ENCODE peak calls at places on chromosomes 16 and 17, in nine cellular contexts. Z is neural progenitor cell, W is PC-3, N is HCT116, C is MM.1S, D is hepatocyte, Q is SK-N-SH, O is GM23338, Y is GM23248. V is an unnamed sample.

GRCh38 chr17:17729620-17730249 is 48.5 kb downstream of the RAI1 start:
- DNase-seq in Z (peak; percentile 59), C (peak; percentile 56), Q (peak; percentile 73), O (peak; percentile 81), D (peak; percentile 70), Y (no peak), N (peak; percentile 19), W (peak; percentile 76), V (peak; percentile 71)

GRCh38 chr17:44024271-44024663 is 9.5 kb upstream of the TMEM101 start:
- DNase-seq in Y (no peak), Z (no peak), W (no peak), Q (peak; percentile 68), N (no peak), O (no peak), C (no peak), D (no peak), V (no peak)

GRCh38 chr17:28760987-28761562 is 17.3 kb downstream of the TRAF4 start:
- DNase-seq in Q (no peak), Z (peak; percentile 64), O (peak; percentile 89), D (no peak), Y (peak; percentile 78), C (no peak), N (no peak), W (peak; percentile 63), V (no peak)

GRCh38 chr17:51203838-51204237 is 37.6 kb downstream of the NME2 start:
- DNase-seq in N (no peak), Z (no peak), C (no peak), O (no peak), Y (no peak), W (no peak), D (no peak), Q (no peak), V (no peak)

GRCh38 chr17:13346996-13347762 is 254.6 kb downstream of the HS3ST3A1 start:
- DNase-seq in D (peak; percentile 68), C (no peak), Z (no peak), Y (peak; percentile 98), Q (no peak), N (peak; percentile 87), O (no peak), W (peak; percentile 91), V (no peak)

GRCh38 chr16:63530208-63530607 is 1494.0 kb upstream of the CDH8 start:
- DNase-seq in O (peak; percentile 12), N (no peak), Q (no peak), Z (peak; percentile 11), C (no peak), W (no peak), D (peak; percentile 3), Y (no peak), V (no peak)

GRCh38 chr17:72640415-72641165 is 451.9 kb downstream of the SLC39A11 start:
- DNase-seq in Q (no peak), C (no peak), D (no peak), Z (no peak), W (peak; percentile 70), Y (no peak), N (no peak), O (peak; percentile 31), V (no peak)

GRCh38 chr16:79217375-79218011 is 383.0 kb downstream of the MAF start:
- DNase-seq in N (no peak), C (peak; percentile 38), W (no peak), O (no peak), Q (no peak), Y (no peak), D (no peak), Z (no peak), V (no peak)

GRCh38 chr17:29163563-29163962 is 16.6 kb downstream of the MYO18A start:
- DNase-seq in Z (no peak), Q (peak; percentile 13), O (no peak), C (no peak), D (peak; percentile 26), W (no peak), Y (peak; percentile 56), N (no peak), V (no peak)

GRCh38 chr16:87448866-87449265 is 44.0 kb downstream of the ZCCHC14 start:
- DNase-seq in O (no peak), W (no peak), C (no peak), Y (no peak), Z (no peak), N (no peak), Q (no peak), D (no peak), V (no peak)

GRCh38 chr16:66382171-66382965 is 15.9 kb downstream of the CDH5 start:
- DNase-seq in N (no peak), Z (no peak), O (no peak), C (no peak), D (no peak), Q (no peak), Y (peak; percentile 40), W (peak; percentile 85), V (no peak)

GRCh38 chr17:29565643-29566472 is 979 bp downstream of the ABHD15 start:
- DNase-seq in Y (peak; percentile 27), N (peak; percentile 22), W (no peak), C (peak; percentile 76), D (peak; percentile 58), Z (peak; percentile 78), Q (peak; percentile 64), O (peak; percentile 82), V (peak; percentile 57)

GRCh38 chr17:77325826-77326581 is 185.2 kb downstream of the SEC14L1 start:
- DNase-seq in N (no peak), C (no peak), O (no peak), Q (no peak), D (peak; percentile 9), Y (peak; percentile 70), Z (no peak), W (no peak), V (peak; percentile 69)

GRCh38 chr16:85471469-85472431 is 141.4 kb upstream of the GSE1 start:
- DNase-seq in W (peak; percentile 80), Q (no peak), C (no peak), Z (no peak), N (no peak), Y (no peak), O (no peak), D (peak; percentile 30), V (peak; percentile 31)

GRCh38 chr17:19762515-19762961 is 14.4 kb upstream of the ALDH3A1 start:
- DNase-seq in N (no peak), Z (peak; percentile 84), O (peak; percentile 92), Y (peak; percentile 89), Q (peak; percentile 92), D (peak; percentile 84), W (peak; percentile 75), C (peak; percentile 51), V (peak; percentile 75)

GRCh38 chr17:27380551-27380950 is 75.7 kb upstream of the KSR1 start:
- DNase-seq in D (no peak), Q (no peak), O (no peak), N (no peak), W (no peak), Z (no peak), C (no peak), Y (no peak), V (no peak)

GRCh38 chr16:81473969-81474959 is 29.7 kb downstream of the CMIP start:
- DNase-seq in Z (no peak), W (no peak), O (no peak), C (no peak), D (no peak), N (no peak), Y (no peak), Q (no peak), V (no peak)
- H3K4me3 ChIP-seq in Z (no peak overlapping the region), W (no peak overlapping the region), O (no peak overlapping the region), C (no peak overlapping the region), D (no peak overlapping the region), N (no peak overlapping the region), Y (no peak overlapping the region), Q (no peak overlapping the region), V (no peak overlapping the region)

GRCh38 chr17:81580481-81580880 is 28.3 kb upstream of the FAAP100 start:
- DNase-seq in D (no peak), Y (no peak), Q (no peak), Z (no peak), O (no peak), W (no peak), C (no peak), N (no peak), V (no peak)
- H3K4me1 ChIP-seq in D (peaks cover 16% of the 10 kb centered on the region), Y (peaks cover 60% of the 10 kb centered on the region), Q (peaks cover 4% of the 10 kb centered on the region), Z (no peaks in the 10 kb centered on the region), O (no peaks in the 10 kb centered on the region), W (peaks cover 59% of the 10 kb centered on the region), C (no peaks in the 10 kb centered on the region), N (peaks cover 42% of the 10 kb centered on the region), V (no peaks in the 10 kb centered on the region)

GRCh38 chr16:57374067-57374534 is 1.8 kb downstream of the CX3CL1 start:
- DNase-seq in Z (no peak), O (no peak), Y (peak; percentile 49), W (no peak), N (no peak), C (no peak), Q (no peak), D (no peak), V (no peak)

GRCh38 chr16:57373117-57373947 is 1.0 kb downstream of the CX3CL1 start:
- DNase-seq in Q (no peak), W (no peak), C (no peak), O (no peak), N (no peak), D (no peak), Z (peak; percentile 13), Y (no peak), V (no peak)

GRCh38 chr16:57367111-57367752 is 5.1 kb upstream of the CX3CL1 start:
- DNase-seq in Z (no peak), O (no peak), Q (no peak), W (peak; percentile 70), D (no peak), N (no peak), Y (peak; percentile 54), C (no peak), V (no peak)

GRCh38 chr16:57372372-57373116 is at the start of gene CX3CL1:
- DNase-seq in Y (peak; percentile 61), W (no peak), O (peak; percentile 81), D (peak; percentile 88), Q (peak; percentile 92), Z (peak; percentile 93), C (no peak), N (no peak), V (no peak)

DNA sequence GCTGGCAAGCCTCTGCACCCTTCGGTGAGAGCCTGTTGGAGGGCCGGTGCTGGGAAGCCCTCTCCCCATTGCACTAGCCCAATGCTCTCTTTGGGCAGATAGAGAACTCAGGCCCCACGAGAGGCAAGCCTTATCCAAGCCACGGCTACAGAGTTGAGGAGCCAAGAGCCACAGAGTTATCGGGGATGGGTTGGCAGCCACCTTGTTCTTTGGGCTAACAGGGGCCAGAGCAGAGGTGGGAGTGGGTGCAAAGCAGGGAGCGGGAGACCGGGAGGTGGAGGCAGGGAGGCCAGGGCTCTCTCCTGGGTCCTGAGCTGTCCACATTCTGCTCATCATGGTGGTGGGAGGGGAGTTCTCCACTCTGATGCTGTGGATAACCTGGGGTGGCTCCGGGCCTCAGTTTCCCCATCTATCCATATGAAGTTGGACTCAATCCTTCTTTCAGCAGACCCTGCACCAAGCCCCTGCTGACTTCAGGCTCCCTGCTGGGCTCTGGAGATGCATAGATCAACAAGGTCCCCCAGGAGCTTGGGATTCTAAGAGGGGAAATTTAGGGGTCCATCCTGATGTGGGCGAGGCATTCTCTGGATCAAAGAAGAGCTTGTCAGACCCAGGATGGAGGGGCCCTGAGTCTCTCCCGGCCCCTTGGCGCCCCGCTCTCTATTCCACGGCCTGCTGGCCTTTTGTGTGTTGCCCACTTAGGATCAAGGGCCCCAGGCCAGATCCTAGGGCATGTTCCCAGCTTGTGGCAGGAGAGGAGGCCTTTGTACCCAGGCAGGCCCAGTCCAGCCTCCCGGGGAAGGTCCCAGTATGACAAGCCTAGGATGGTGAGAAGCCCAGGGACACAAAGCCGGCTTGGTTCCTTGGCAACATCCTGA is 557 bp upstream of the CX3CL1 start:
- DNase-seq in Q (no peak), Z (no peak), W (no peak), O (no peak), D (no peak), N (no peak), Y (no peak), C (no peak), V (no peak)
- TF ChIP-seq EZH2phosphoT487 in Q (no peak), Z (no peak), W (no peak), O (no peak), D (no peak), N (no peak), Y (no peak), C (no peak), V (no peak)

GRCh38 chr16:31200821-31201510 is 1.6 kb downstream of the PYCARD start:
- DNase-seq in C (no peak), D (no peak), O (no peak), W (peak; percentile 50), Y (peak; percentile 60), N (no peak), Q (no peak), Z (no peak), V (peak; percentile 49)
- H3K4me3 ChIP-seq in C (peak overlapping the region; percentile 80), D (no peak overlapping the region), O (peak overlapping the region; percentile 82), W (no peak overlapping the region), Y (no peak overlapping the region), N (no peak overlapping the region), Q (no peak overlapping the region), Z (no peak overlapping the region), V (peak overlapping the region; percentile 69)

V was measured in OCI-LY7.